ENCODE peak calls at places on chromosome 1, in five cellular contexts. E, D, S, R and J are unnamed samples.
A peak's percentile ranks its signal among the peaks of the same experiment; 100 is the strongest.

GRCh38 chr1:171545523-171545922 is 60.2 kb downstream of the PRRC2C start:
- DNase-seq in E (no peak), D (no peak), S (no peak), R (no peak), J (no peak)

GRCh38 chr1:231519166-231519565 is 9.3 kb upstream of the TSNAX start:
- DNase-seq in E (no peak), D (no peak), S (no peak), R (no peak), J (no peak)

GRCh38 chr1:51656374-51656773 is 39.5 kb downstream of the OSBPL9 start:
- DNase-seq in E (no peak), D (no peak), S (no peak), R (no peak), J (no peak)

GRCh38 chr1:109252893-109253802 is 3.8 kb downstream of the CELSR2 start:
- DNase-seq in E (peak; percentile 94), D (no peak), S (no peak), R (no peak), J (peak; percentile 92)

GRCh38 chr1:168623003-168623828 is 46.8 kb downstream of the XCL1 start:
- DNase-seq in E (no peak), D (no peak), S (peak; percentile 85), R (no peak), J (no peak)

GRCh38 chr1:62229468-62229867 is 34.8 kb downstream of the L1TD1 start:
- DNase-seq in E (peak; percentile 28), D (no peak), S (no peak), R (no peak), J (no peak)

GRCh38 chr1:228530951-228531731 is 44.0 kb downstream of the RNF187 start:
- DNase-seq in E (peak; percentile 25), D (no peak), S (no peak), R (no peak), J (no peak)

GRCh38 chr1:32997381-32997891 is 32.8 kb upstream of the RNF19B start:
- DNase-seq in E (no peak), D (no peak), S (no peak), R (no peak), J (no peak)

GRCh38 chr1:116931016-116931918 is 21.6 kb downstream of the PTGFRN start:
- DNase-seq in E (peak; percentile 3), D (no peak), S (no peak), R (no peak), J (no peak)

GRCh38 chr1:214276786-214277185 is 4.2 kb upstream of the SMYD2 start:
- DNase-seq in E (no peak), D (no peak), S (no peak), R (no peak), J (no peak)

GRCh38 chr1:226457307-226457712 is 49.4 kb upstream of the PARP1 start:
- DNase-seq in E (no peak), D (peak; percentile 77), S (peak; percentile 9), R (no peak), J (no peak)

GRCh38 chr1:175267716-175268416 is 75.3 kb upstream of the KIAA0040 start:
- DNase-seq in E (peak; percentile 91), D (no peak), S (no peak), R (no peak), J (no peak)

GRCh38 chr1:42831273-42831672 is 14.1 kb upstream of the SVBP start:
- DNase-seq in E (no peak), D (no peak), S (no peak), R (no peak), J (no peak)

GRCh38 chr1:29650041-29650400 is 413.7 kb downstream of the PTPRU start:
- DNase-seq in E (no peak), D (peak; percentile 3), S (no peak), R (no peak), J (no peak)

GRCh38 chr1:89708727-89709375 is 75.9 kb downstream of the LRRC8C start:
- DNase-seq in E (no peak), D (peak; percentile 32), S (no peak), R (no peak), J (no peak)

GRCh38 chr1:112575154-112575804 is 43.7 kb downstream of the ST7L start:
- DNase-seq in E (no peak), D (no peak), S (peak; percentile 71), R (peak; percentile 83), J (no peak)

GRCh38 chr1:47686731-47687617 is 249.1 kb downstream of the FOXD2 start:
- DNase-seq in E (peak; percentile 52), D (peak; percentile 70), S (no peak), R (no peak), J (no peak)

GRCh38 chr1:178048426-178048825 is 45.5 kb upstream of the RASAL2 start:
- DNase-seq in E (no peak), D (no peak), S (no peak), R (no peak), J (no peak)

GRCh38 chr1:187794561-187794960 is 965.8 kb downstream of the PLA2G4A start:
- DNase-seq in E (no peak), D (no peak), S (no peak), R (no peak), J (no peak)

GRCh38 chr1:228781161-228781771 is 46.0 kb downstream of the RHOU start:
- DNase-seq in E (no peak), D (no peak), S (no peak), R (no peak), J (no peak)

GRCh38 chr1:9317591-9318331 is 25.1 kb downstream of the SPSB1 start:
- DNase-seq in E (peak; percentile 90), D (peak; percentile 63), S (peak; percentile 45), R (no peak), J (no peak)

GRCh38 chr1:48677306-48678287 is 99.1 kb downstream of the BEND5 start:
- DNase-seq in E (peak; percentile 79), D (peak; percentile 76), S (peak; percentile 58), R (no peak), J (peak; percentile 69)

GRCh38 chr1:180231506-180232420 is 1.7 kb downstream of the LHX4 start:
- DNase-seq in E (peak; percentile 42), D (peak; percentile 86), S (peak; percentile 90), R (no peak), J (no peak)

GRCh38 chr1:43952731-43953350 is 6.1 kb downstream of the IPO13 start:
- DNase-seq in E (no peak), D (peak; percentile 92), S (no peak), R (no peak), J (no peak)

GRCh38 chr1:94246692-94247145 is 9.3 kb upstream of the ARHGAP29 start:
- DNase-seq in E (no peak), D (no peak), S (no peak), R (no peak), J (no peak)

GRCh38 chr1:201649776-201650607 is 111.1 kb downstream of the NAV1 start:
- DNase-seq in E (peak; percentile 93), D (peak; percentile 94), S (peak; percentile 42), R (no peak), J (peak; percentile 75)

GRCh38 chr1:219465247-219466093 is 147.4 kb downstream of the ZC3H11B start:
- DNase-seq in E (no peak), D (no peak), S (no peak), R (no peak), J (no peak)

GRCh38 chr1:51973587-51974474 is 16.7 kb downstream of the RAB3B start:
- DNase-seq in E (no peak), D (no peak), S (no peak), R (no peak), J (no peak)

GRCh38 chr1:55876276-55877060 is 661.3 kb upstream of the USP24 start:
- DNase-seq in E (no peak), D (no peak), S (no peak), R (no peak), J (no peak)

GRCh38 chr1:236141447-236142357 is 637 bp upstream of the GPR137B start:
- DNase-seq in E (no peak), D (peak; percentile 96), S (peak; percentile 43), R (no peak), J (peak; percentile 30)

GRCh38 chr1:227778401-227778947 is 37.0 kb upstream of the PRSS38 start:
- DNase-seq in E (peak; percentile 59), D (peak; percentile 40), S (no peak), R (no peak), J (no peak)

GRCh38 chr1:244454412-244454811 is 2.7 kb upstream of the ADSS2 start:
- DNase-seq in E (no peak), D (no peak), S (no peak), R (no peak), J (no peak)

GRCh38 chr1:24535021-24535424 is 20.9 kb upstream of the NCMAP start:
- DNase-seq in E (no peak), D (peak; percentile 59), S (no peak), R (no peak), J (no peak)

GRCh38 chr1:117569956-117570355 is 35.9 kb upstream of the TENT5C start:
- DNase-seq in E (no peak), D (no peak), S (no peak), R (no peak), J (no peak)

GRCh38 chr1:96234299-96234698 is 487.3 kb upstream of the PTBP2 start:
- DNase-seq in E (peak; percentile 65), D (no peak), S (peak; percentile 23), R (no peak), J (peak; percentile 4)

GRCh38 chr1:173409613-173410012 is 67.5 kb upstream of the PRDX6 start:
- DNase-seq in E (no peak), D (no peak), S (no peak), R (no peak), J (no peak)

GRCh38 chr1:39359028-39359570 is 132.3 kb upstream of the BMP8A start:
- DNase-seq in E (peak; percentile 72), D (no peak), S (no peak), R (no peak), J (no peak)

GRCh38 chr1:92575123-92575522 is 88.4 kb upstream of the GFI1 start:
- DNase-seq in E (no peak), D (no peak), S (no peak), R (no peak), J (no peak)
- H3K4me3 ChIP-seq in E (no peak overlapping the region), D (no peak overlapping the region), S (no peak overlapping the region), R (no peak overlapping the region), J (no peak overlapping the region)

GRCh38 chr1:119046429-119047039 is 58.4 kb upstream of the TBX15 start:
- DNase-seq in E (no peak), D (no peak), S (no peak), R (no peak), J (no peak)
- H3K4me3 ChIP-seq in E (no peak overlapping the region), D (no peak overlapping the region), S (no peak overlapping the region), R (no peak overlapping the region), J (no peak overlapping the region)

GRCh38 chr1:1244192-1244811 is 2.2 kb downstream of the C1QTNF12 start:
- DNase-seq in E (no peak), D (no peak), S (peak; percentile 70), R (no peak), J (no peak)
- H3K4me3 ChIP-seq in E (peak overlapping the region; percentile 7), D (no peak overlapping the region), S (no peak overlapping the region), R (no peak overlapping the region), J (no peak overlapping the region)

DNA sequence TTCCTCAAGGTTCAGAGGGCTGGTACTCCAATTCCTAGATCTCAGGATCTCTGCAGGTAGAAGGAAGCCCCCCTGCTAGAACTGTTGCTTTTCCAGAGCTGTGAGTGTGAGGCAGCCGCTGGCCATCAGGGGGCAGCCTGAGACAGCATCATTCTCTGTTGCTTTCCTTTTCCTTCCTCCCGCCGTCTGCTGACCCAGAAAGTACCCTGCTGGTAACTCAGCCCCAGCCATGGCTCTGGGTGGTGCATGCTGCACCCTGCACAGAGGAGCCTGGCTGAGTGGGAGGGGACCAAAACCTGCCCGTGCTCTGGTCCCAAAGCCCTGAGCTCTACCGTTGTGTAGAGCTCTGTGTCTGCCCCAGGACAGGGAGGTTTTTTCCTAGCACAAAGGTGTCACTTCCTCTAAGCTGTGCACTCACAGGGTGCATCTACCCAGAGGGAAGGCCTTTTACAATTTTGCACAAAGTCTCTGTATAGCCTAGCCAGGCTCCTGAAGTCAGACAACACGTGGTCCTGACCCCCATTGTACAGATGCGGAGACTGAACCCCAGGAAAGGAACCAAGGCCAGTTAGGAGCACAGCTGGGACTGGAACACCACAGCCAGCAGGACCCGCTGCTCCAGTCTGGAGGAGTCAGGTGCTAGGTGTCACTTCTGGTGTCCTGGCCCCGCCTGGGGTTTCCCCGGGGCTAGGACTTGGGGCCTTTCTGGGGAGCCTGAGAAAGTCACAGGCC is 5.6 kb upstream of the FAM131C start:
- DNase-seq in E (peak; percentile 89), D (peak; percentile 91), S (peak; percentile 76), R (peak; percentile 34), J (peak; percentile 82)
- H3K4me3 ChIP-seq in E (no peak overlapping the region), D (no peak overlapping the region), S (no peak overlapping the region), R (no peak overlapping the region), J (peak overlapping the region; percentile 12)